ENCODE peak calls at places on chromosome 11, in six cellular contexts. M, H, D, Z, S and T are unnamed samples.

GRCh38 chr11:63832336-63832735 is 6.6 kb upstream of the MARK2 start:
- DNase-seq in M (no peak), S (no peak), H (no peak), Z (no peak), D (peak; percentile 34), T (no peak)

GRCh38 chr11:81804858-81805257 is 928.8 kb downstream of the FAM181B start:
- DNase-seq in S (no peak), H (no peak), M (no peak), D (no peak), Z (no peak), T (no peak)

GRCh38 chr11:1112351-1113191 is 37.9 kb downstream of the MUC2 start:
- DNase-seq in D (no peak), H (no peak), Z (peak; percentile 9), S (no peak), M (peak; percentile 53), T (no peak)

GRCh38 chr11:719214-720016 is 13.4 kb downstream of the EPS8L2 start:
- DNase-seq in H (no peak), Z (no peak), D (peak; percentile 65), M (no peak), S (no peak), T (no peak)

GRCh38 chr11:134561348-134561720 is 149.3 kb upstream of the B3GAT1 start:
- DNase-seq in D (no peak), M (no peak), S (no peak), Z (no peak), H (no peak), T (no peak)

GRCh38 chr11:129804012-129804411 is 11.6 kb upstream of the TMEM45B start:
- DNase-seq in M (no peak), D (no peak), S (no peak), H (no peak), Z (no peak), T (no peak)

GRCh38 chr11:76629133-76629852 is 41.3 kb downstream of the LRRC32 start:
- DNase-seq in Z (peak; percentile 38), S (no peak), H (no peak), M (peak; percentile 80), D (no peak), T (no peak)

GRCh38 chr11:17735823-17736772 is 1.5 kb downstream of the KCNC1 start:
- DNase-seq in H (peak; percentile 70), S (no peak), Z (no peak), D (peak; percentile 64), M (peak; percentile 53), T (peak; percentile 55)

GRCh38 chr11:2562181-2562581 is 117.4 kb downstream of the KCNQ1 start:
- DNase-seq in S (no peak), M (peak; percentile 63), Z (peak; percentile 18), D (peak; percentile 79), H (no peak), T (no peak)

GRCh38 chr11:60129853-60130252 is 41.4 kb downstream of the MS4A2 start:
- DNase-seq in D (no peak), S (no peak), H (no peak), Z (no peak), M (no peak), T (no peak)

GRCh38 chr11:1197886-1198765 is 24.7 kb upstream of the MUC5B start:
- DNase-seq in S (no peak), M (peak; percentile 58), Z (peak; percentile 9), D (peak; percentile 69), H (peak; percentile 55), T (peak; percentile 6)

GRCh38 chr11:119905162-119905561 is 176.2 kb upstream of the NECTIN1 start:
- DNase-seq in Z (no peak), D (no peak), S (no peak), H (no peak), M (no peak), T (peak; percentile 61)

GRCh38 chr11:121237686-121238658 is 54.6 kb upstream of the SC5D start:
- DNase-seq in M (no peak), S (no peak), H (no peak), D (no peak), Z (no peak), T (no peak)

GRCh38 chr11:111733655-111734088 is 32.5 kb downstream of the PPP2R1B start:
- DNase-seq in Z (no peak), H (no peak), M (peak; percentile 73), S (no peak), D (peak; percentile 80), T (no peak)

GRCh38 chr11:35223429-35223828 is 84.5 kb downstream of the CD44 start:
- DNase-seq in D (no peak), M (peak; percentile 68), H (peak; percentile 10), Z (no peak), S (peak; percentile 56), T (peak; percentile 80)

GRCh38 chr11:98711011-98711410 is 309.7 kb upstream of the CNTN5 start:
- DNase-seq in S (no peak), D (no peak), M (no peak), Z (no peak), H (no peak), T (no peak)

GRCh38 chr11:3203221-3204043 is 15.2 kb downstream of the MRGPRG start:
- DNase-seq in M (peak; percentile 62), S (peak; percentile 59), D (peak; percentile 78), Z (peak; percentile 13), H (peak; percentile 69), T (peak; percentile 41)

GRCh38 chr11:76769645-76770586 is 13.2 kb upstream of the TSKU start:
- DNase-seq in M (no peak), S (peak; percentile 85), Z (no peak), D (no peak), H (no peak), T (no peak)

GRCh38 chr11:129643031-129643721 is 172.5 kb upstream of the TMEM45B start:
- DNase-seq in Z (no peak), D (no peak), M (no peak), S (no peak), H (no peak), T (no peak)

GRCh38 chr11:17873571-17873970 is 139.0 kb downstream of the KCNC1 start:
- DNase-seq in D (no peak), M (no peak), H (no peak), Z (no peak), S (no peak), T (no peak)

GRCh38 chr11:119641991-119642745 is 86.8 kb downstream of the NECTIN1 start:
- DNase-seq in D (no peak), S (no peak), M (no peak), H (peak; percentile 79), Z (no peak), T (no peak)

GRCh38 chr11:122077459-122077858 is 38.6 kb downstream of the BLID start:
- DNase-seq in Z (no peak), D (no peak), H (no peak), S (no peak), M (no peak), T (no peak)

GRCh38 chr11:33735426-33736147 is 636 bp downstream of the CD59 start:
- DNase-seq in H (peak; percentile 52), D (no peak), S (peak; percentile 48), M (no peak), Z (peak; percentile 39), T (peak; percentile 37)

GRCh38 chr11:44570411-44571155 is 5.1 kb downstream of the CD82 start:
- DNase-seq in H (no peak), S (no peak), D (peak; percentile 41), Z (no peak), M (no peak), T (no peak)

GRCh38 chr11:90556612-90557011 is 333.8 kb upstream of the CHORDC1 start:
- DNase-seq in H (no peak), D (no peak), S (no peak), M (no peak), Z (no peak), T (no peak)

GRCh38 chr11:32348502-32348901 is 86.8 kb downstream of the WT1 start:
- DNase-seq in D (no peak), Z (no peak), H (no peak), M (no peak), S (no peak), T (no peak)

GRCh38 chr11:118003021-118003423 is 16.8 kb downstream of the IL10RA start:
- DNase-seq in S (no peak), Z (no peak), M (no peak), H (no peak), D (no peak), T (no peak)
- H3K27ac ChIP-seq in S (peak overlapping the region; percentile 67), Z (peak overlapping the region; percentile 71), M (peak overlapping the region; percentile 61), H (no peak overlapping the region), D (peak overlapping the region; percentile 53), T (no peak overlapping the region)

GRCh38 chr11:71372693-71373657 is 75.2 kb downstream of the DHCR7 start:
- DNase-seq in Z (no peak), S (peak; percentile 46), H (peak; percentile 35), D (no peak), M (no peak), T (no peak)
- TF ChIP-seq CTCF in Z (peak; percentile 37), S (peak; percentile 66), H (peak; percentile 74), D (no peak), M (no peak), T (peak; percentile 50)

DNA sequence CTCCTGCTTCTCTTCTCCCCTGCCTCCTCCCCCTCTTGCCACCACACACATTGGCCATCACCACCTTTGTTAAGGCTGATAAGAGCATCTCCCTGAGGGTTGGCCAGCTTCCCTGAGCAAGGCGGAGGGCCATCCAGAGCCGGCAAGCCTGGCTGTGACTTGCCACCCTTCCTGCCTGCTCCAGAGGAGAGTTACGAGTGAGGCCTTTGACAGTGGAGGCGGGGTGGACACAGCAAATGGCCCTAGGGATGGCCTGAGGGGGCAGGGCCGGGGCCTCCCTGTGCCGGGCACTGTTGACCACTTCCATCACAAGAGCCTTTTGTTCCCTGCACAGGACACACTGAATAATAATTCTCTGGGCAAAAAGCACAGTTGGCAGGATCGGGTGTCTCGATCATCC is 5.4 kb downstream of the FREY1 start:
- DNase-seq in D (peak; percentile 39), Z (no peak), H (no peak), S (no peak), M (no peak), T (no peak)
- H3K27ac ChIP-seq in D (no peak overlapping the region), Z (no peak overlapping the region), H (no peak overlapping the region), S (no peak overlapping the region), M (no peak overlapping the region), T (no peak overlapping the region)

GRCh38 chr11:124778281-124778680 is 16.2 kb upstream of the ESAM start:
- DNase-seq in M (no peak), H (peak; percentile 59), Z (no peak), D (no peak), S (no peak), T (no peak)
- TF ChIP-seq CTCF in M (no peak), H (peak; percentile 61), Z (peak; percentile 20), D (no peak), S (no peak), T (peak; percentile 8)